ENCODE peak calls at places on chromosome 20, in ten cellular contexts. H is GM19239; A is sciatic nerve; L is HFFc6; S is ACHN; U is HTR-8/SVneo; G is psoas muscle; T is activated T-cell treated with anti-CD3 and anti-CD28 coated beads, Interleukin-2, amount 50 U/mL, for 72 hours; F is amniotic stem cell; B is left ventricle myocardium superior. Q is an unnamed sample.

GRCh38 chr20:41411458-41411857 is 44.8 kb upstream of the EMILIN3 start:
- DNase-seq in H (no peak), A (no peak), L (peak; percentile 70), S (peak; percentile 23), U (no peak), G (no peak), T (no peak), F (peak; percentile 44), B (no peak), Q (no peak)

GRCh38 chr20:10982692-10983091 is 308.9 kb upstream of the JAG1 start:
- DNase-seq in H (no peak), A (no peak), L (peak; percentile 56), S (peak; percentile 85), U (peak; percentile 51), G (peak; percentile 85), T (no peak), F (peak; percentile 84), B (peak; percentile 78), Q (peak; percentile 13)

GRCh38 chr20:47815866-47816265 is 30.6 kb upstream of the SULF2 start:
- DNase-seq in H (no peak), A (no peak), L (no peak), S (no peak), U (no peak), G (no peak), T (no peak), F (no peak), B (no peak), Q (no peak)

GRCh38 chr20:37880726-37881591 is 22.0 kb upstream of the VSTM2L start:
- DNase-seq in H (no peak), A (no peak), L (no peak), S (no peak), U (no peak), G (peak; percentile 76), T (no peak), F (no peak), B (peak; percentile 93), Q (no peak)

GRCh38 chr20:48827880-48828733 is at the start of gene PREX1:
- DNase-seq in H (peak; percentile 92), A (peak; percentile 87), L (no peak), S (peak; percentile 80), U (peak; percentile 96), G (peak; percentile 86), T (peak; percentile 83), F (peak; percentile 52), B (peak; percentile 91), Q (peak; percentile 28)

GRCh38 chr20:33709398-33709797 is 10.7 kb downstream of the PXMP4 start:
- DNase-seq in H (no peak), A (no peak), L (no peak), S (no peak), U (no peak), G (no peak), T (peak; percentile 29), F (no peak), B (no peak), Q (no peak)

GRCh38 chr20:38873050-38873581 is 53.1 kb upstream of the FAM83D start:
- DNase-seq in H (peak; percentile 56), A (no peak), L (no peak), S (no peak), U (no peak), G (no peak), T (peak; percentile 92), F (no peak), B (no peak), Q (no peak)

GRCh38 chr20:25304025-25304549 is 56.2 kb downstream of the PYGB start:
- DNase-seq in H (no peak), A (no peak), L (no peak), S (no peak), U (no peak), G (peak; percentile 16), T (no peak), F (no peak), B (peak; percentile 21), Q (no peak)

GRCh38 chr20:1391640-1392442 is 1.0 kb downstream of the FKBP1A start:
- DNase-seq in H (no peak), A (no peak), L (no peak), S (no peak), U (no peak), G (peak; percentile 57), T (no peak), F (no peak), B (no peak), Q (no peak)